ENCODE peak calls at places on chromosomes 5 and 9, in five cellular contexts. One of them, this sample, is unnamed.

GRCh38 chr5:79235222-79235577 is 731 bp upstream of the JMY start:
- DNase-seq in heart right ventricle: no peak
- DNase-seq in CD4-positive, alpha-beta T cell: no peak
- DNase-seq in H9: no peak
- DNase-seq in IMR-90: peak
- DNase-seq in this sample: no peak

GRCh38 chr9:117784996-117785395 is 80.8 kb downstream of the TLR4 start:
- DNase-seq in heart right ventricle: no peak
- DNase-seq in CD4-positive, alpha-beta T cell: no peak
- DNase-seq in H9: no peak
- DNase-seq in IMR-90: no peak
- DNase-seq in this sample: no peak

GRCh38 chr5:110651507-110651906 is 75.0 kb downstream of the TMEM232 start:
- DNase-seq in heart right ventricle: no peak
- DNase-seq in CD4-positive, alpha-beta T cell: no peak
- DNase-seq in H9: no peak
- DNase-seq in IMR-90: peak
- DNase-seq in this sample: no peak

GRCh38 chr5:132506094-132506692 is 15.6 kb upstream of the IRF1 start:
- DNase-seq in heart right ventricle: no peak
- DNase-seq in CD4-positive, alpha-beta T cell: no peak
- DNase-seq in H9: peak
- DNase-seq in IMR-90: peak
- DNase-seq in this sample: no peak

GRCh38 chr9:113290052-113290607 is 13.0 kb downstream of the RNF183 start:
- DNase-seq in heart right ventricle: no peak
- DNase-seq in CD4-positive, alpha-beta T cell: no peak
- DNase-seq in H9: no peak
- DNase-seq in IMR-90: peak
- DNase-seq in this sample: no peak

GRCh38 chr9:6842584-6842947 is 84.8 kb downstream of the KDM4C start:
- DNase-seq in heart right ventricle: no peak
- DNase-seq in CD4-positive, alpha-beta T cell: no peak
- DNase-seq in H9: no peak
- DNase-seq in IMR-90: peak
- DNase-seq in this sample: peak

GRCh38 chr9:757246-757881 is 84.1 kb upstream of the DMRT1 start:
- DNase-seq in heart right ventricle: peak
- DNase-seq in CD4-positive, alpha-beta T cell: no peak
- DNase-seq in H9: peak
- DNase-seq in IMR-90: peak
- DNase-seq in this sample: peak

GRCh38 chr9:109913461-109913810 is 133.4 kb downstream of the PALM2AKAP2 start:
- DNase-seq in heart right ventricle: no peak
- DNase-seq in CD4-positive, alpha-beta T cell: no peak
- DNase-seq in H9: no peak
- DNase-seq in IMR-90: no peak
- DNase-seq in this sample: no peak

GRCh38 chr5:143516249-143516648 is 112.8 kb upstream of the NR3C1 start:
- DNase-seq in heart right ventricle: no peak
- DNase-seq in CD4-positive, alpha-beta T cell: no peak
- DNase-seq in H9: no peak
- DNase-seq in IMR-90: no peak
- DNase-seq in this sample: no peak

GRCh38 chr9:78014776-78015175 is 16.8 kb downstream of the GNAQ start:
- DNase-seq in heart right ventricle: no peak
- DNase-seq in CD4-positive, alpha-beta T cell: no peak
- DNase-seq in H9: no peak
- DNase-seq in IMR-90: peak
- DNase-seq in this sample: no peak

GRCh38 chr5:134314443-134314842 is 52.5 kb downstream of the CDKL3 start:
- DNase-seq in heart right ventricle: no peak
- DNase-seq in CD4-positive, alpha-beta T cell: no peak
- DNase-seq in H9: no peak
- DNase-seq in IMR-90: no peak
- DNase-seq in this sample: no peak

GRCh38 chr9:91443321-91443993 is 19.8 kb upstream of the NFIL3 start:
- DNase-seq in heart right ventricle: no peak
- DNase-seq in CD4-positive, alpha-beta T cell: no peak
- DNase-seq in H9: no peak
- DNase-seq in IMR-90: no peak
- DNase-seq in this sample: no peak

GRCh38 chr9:91842358-91842757 is 107.7 kb downstream of the ROR2 start:
- DNase-seq in heart right ventricle: no peak
- DNase-seq in CD4-positive, alpha-beta T cell: no peak
- DNase-seq in H9: no peak
- DNase-seq in IMR-90: no peak
- DNase-seq in this sample: peak

GRCh38 chr9:110579763-110580255 is 268 bp upstream of the SVEP1 start:
- DNase-seq in heart right ventricle: peak
- DNase-seq in CD4-positive, alpha-beta T cell: no peak
- DNase-seq in H9: peak
- DNase-seq in IMR-90: peak
- DNase-seq in this sample: peak

GRCh38 chr5:135349441-135349840 is 49.6 kb downstream of the MACROH2A1 start:
- DNase-seq in heart right ventricle: no peak
- DNase-seq in CD4-positive, alpha-beta T cell: no peak
- DNase-seq in H9: no peak
- DNase-seq in IMR-90: no peak
- DNase-seq in this sample: no peak

GRCh38 chr5:55445817-55446216 is 88.9 kb downstream of the PLPP1 start:
- DNase-seq in heart right ventricle: no peak
- DNase-seq in CD4-positive, alpha-beta T cell: no peak
- DNase-seq in H9: no peak
- DNase-seq in IMR-90: no peak
- DNase-seq in this sample: no peak

GRCh38 chr9:79610019-79610760 is 38.4 kb downstream of the TLE4 start:
- DNase-seq in heart right ventricle: no peak
- DNase-seq in CD4-positive, alpha-beta T cell: no peak
- DNase-seq in H9: no peak
- DNase-seq in IMR-90: peak
- DNase-seq in this sample: no peak

GRCh38 chr5:90015584-90016018 is 394.0 kb downstream of the CETN3 start:
- DNase-seq in heart right ventricle: no peak
- DNase-seq in CD4-positive, alpha-beta T cell: no peak
- DNase-seq in H9: no peak
- DNase-seq in IMR-90: peak
- DNase-seq in this sample: peak

GRCh38 chr5:176818391-176819098 is 8.2 kb downstream of the UNC5A start:
- DNase-seq in heart right ventricle: no peak
- DNase-seq in CD4-positive, alpha-beta T cell: no peak
- DNase-seq in H9: peak
- DNase-seq in IMR-90: no peak
- DNase-seq in this sample: no peak

GRCh38 chr5:168578506-168579205 is 512 bp downstream of the PANK3 start:
- DNase-seq in heart right ventricle: no peak
- DNase-seq in CD4-positive, alpha-beta T cell: no peak
- DNase-seq in H9: no peak
- DNase-seq in IMR-90: no peak
- DNase-seq in this sample: no peak

GRCh38 chr5:98798371-98798770 is 24.9 kb downstream of the RGMB start:
- DNase-seq in heart right ventricle: no peak
- DNase-seq in CD4-positive, alpha-beta T cell: no peak
- DNase-seq in H9: no peak
- DNase-seq in IMR-90: no peak
- DNase-seq in this sample: no peak

GRCh38 chr5:134141346-134142050 is 27.0 kb downstream of the TCF7 start:
- DNase-seq in heart right ventricle: no peak
- DNase-seq in CD4-positive, alpha-beta T cell: no peak
- DNase-seq in H9: peak
- DNase-seq in IMR-90: no peak
- DNase-seq in this sample: peak

GRCh38 chr9:136019681-136020060 is 58.5 kb upstream of the UBAC1 start:
- DNase-seq in heart right ventricle: no peak
- DNase-seq in CD4-positive, alpha-beta T cell: no peak
- DNase-seq in H9: no peak
- DNase-seq in IMR-90: no peak
- DNase-seq in this sample: peak

DNA sequence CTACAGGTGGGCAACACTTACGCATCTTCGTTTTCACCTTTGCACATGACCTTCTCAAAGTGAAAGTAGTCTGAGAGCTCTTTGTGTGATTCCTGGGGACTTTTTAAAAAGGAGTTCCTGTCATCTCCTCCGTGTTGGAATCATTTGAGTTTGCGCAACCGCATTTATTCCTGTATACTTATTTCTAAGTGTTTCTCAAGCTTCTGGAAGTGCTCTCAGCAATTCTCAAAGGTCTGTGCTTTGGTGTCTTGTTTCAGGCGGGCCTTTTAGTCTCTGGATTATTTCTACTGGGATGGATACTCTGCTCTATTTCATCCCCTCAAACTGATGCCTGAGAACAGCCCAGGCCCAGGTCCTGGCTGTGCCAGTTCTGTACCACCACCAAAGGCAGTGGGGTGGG is 226.5 kb upstream of the TUT7 start:
- DNase-seq in heart right ventricle: no peak
- DNase-seq in CD4-positive, alpha-beta T cell: no peak
- DNase-seq in H9: no peak
- DNase-seq in IMR-90: peak
- DNase-seq in this sample: no peak
- H3K27ac ChIP-seq in heart right ventricle: peak
- H3K27ac ChIP-seq in CD4-positive, alpha-beta T cell: no peak
- H3K27ac ChIP-seq in H9: no peak
- H3K27ac ChIP-seq in IMR-90: no peak
- H3K27ac ChIP-seq in this sample: no peak

GRCh38 chr5:180990086-180990888 is 1.6 kb downstream of the BTNL3 start:
- DNase-seq in heart right ventricle: no peak
- DNase-seq in CD4-positive, alpha-beta T cell: no peak
- DNase-seq in H9: no peak
- DNase-seq in IMR-90: no peak
- DNase-seq in this sample: no peak
- H3K27ac ChIP-seq in heart right ventricle: no peak
- H3K27ac ChIP-seq in CD4-positive, alpha-beta T cell: no peak
- H3K27ac ChIP-seq in H9: no peak
- H3K27ac ChIP-seq in IMR-90: no peak
- H3K27ac ChIP-seq in this sample: no peak

GRCh38 chr9:134784612-134785305 is 95.9 kb upstream of the FCN2 start:
- DNase-seq in heart right ventricle: no peak
- DNase-seq in CD4-positive, alpha-beta T cell: no peak
- DNase-seq in H9: no peak
- DNase-seq in IMR-90: no peak
- DNase-seq in this sample: no peak
- H3K27ac ChIP-seq in heart right ventricle: peak
- H3K27ac ChIP-seq in CD4-positive, alpha-beta T cell: no peak
- H3K27ac ChIP-seq in H9: no peak
- H3K27ac ChIP-seq in IMR-90: no peak
- H3K27ac ChIP-seq in this sample: no peak

DNA sequence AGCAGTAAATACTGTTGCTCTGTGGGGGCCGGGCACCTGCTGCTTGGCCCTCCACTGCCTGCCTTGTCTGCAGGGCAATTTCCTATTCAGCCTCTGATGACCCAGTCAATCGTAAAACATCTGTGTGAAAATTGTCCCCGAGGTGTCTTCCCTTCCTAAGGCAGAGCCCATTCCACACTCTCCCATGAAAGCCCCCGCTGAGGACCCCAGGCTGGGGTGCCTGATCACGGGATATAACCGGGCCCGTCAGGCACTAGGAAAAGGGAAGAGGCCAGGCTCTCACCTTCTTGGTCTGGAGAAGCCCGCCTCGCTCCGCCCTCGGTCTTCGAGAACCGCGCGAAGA is 27.2 kb upstream of the SCGB3A1 start:
- DNase-seq in heart right ventricle: no peak
- DNase-seq in CD4-positive, alpha-beta T cell: no peak
- DNase-seq in H9: no peak
- DNase-seq in IMR-90: no peak
- DNase-seq in this sample: no peak
- H3K27ac ChIP-seq in heart right ventricle: no peak
- H3K27ac ChIP-seq in CD4-positive, alpha-beta T cell: no peak
- H3K27ac ChIP-seq in H9: no peak
- H3K27ac ChIP-seq in IMR-90: no peak
- H3K27ac ChIP-seq in this sample: no peak

GRCh38 chr9:89519393-89519805 is 21.5 kb upstream of the SEMA4D start:
- DNase-seq in heart right ventricle: no peak
- DNase-seq in CD4-positive, alpha-beta T cell: no peak
- DNase-seq in H9: no peak
- DNase-seq in IMR-90: peak
- DNase-seq in this sample: no peak
- H3K27ac ChIP-seq in heart right ventricle: no peak
- H3K27ac ChIP-seq in CD4-positive, alpha-beta T cell: peak
- H3K27ac ChIP-seq in H9: no peak
- H3K27ac ChIP-seq in IMR-90: no peak
- H3K27ac ChIP-seq in this sample: no peak

DNA sequence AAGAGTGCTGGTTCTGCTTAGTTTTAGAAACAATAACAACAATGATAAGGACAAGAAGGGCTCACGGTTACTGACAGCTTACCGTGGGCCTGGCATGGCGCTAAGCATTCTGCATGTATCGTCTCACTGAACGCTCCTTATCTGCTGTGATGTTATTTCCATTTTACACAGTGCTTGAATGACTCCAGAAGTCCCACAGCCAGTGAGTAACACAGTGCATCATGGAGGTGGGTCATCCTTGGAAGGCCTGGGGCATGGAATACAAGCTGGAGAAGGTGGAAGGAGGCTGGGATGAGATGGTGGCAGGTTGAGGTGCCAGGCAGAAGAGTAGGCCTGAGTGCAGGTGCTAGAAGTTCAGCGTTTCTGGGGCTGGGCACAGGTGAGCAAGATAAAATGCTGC is 36.5 kb upstream of the FAT2 start:
- DNase-seq in heart right ventricle: no peak
- DNase-seq in CD4-positive, alpha-beta T cell: no peak
- DNase-seq in H9: no peak
- DNase-seq in IMR-90: peak
- DNase-seq in this sample: no peak
- H3K27ac ChIP-seq in heart right ventricle: peak
- H3K27ac ChIP-seq in CD4-positive, alpha-beta T cell: no peak
- H3K27ac ChIP-seq in H9: no peak
- H3K27ac ChIP-seq in IMR-90: no peak
- H3K27ac ChIP-seq in this sample: no peak